ENCODE peak calls at places on chromosomes 11 and 22, in six cellular contexts. One of them, this sample, is unnamed.

GRCh38 chr11:32427935-32428664 is 7.2 kb downstream of the WT1 start:
- DNase-seq in lower leg skin: no peak
- DNase-seq in cardiac muscle cell: no peak
- DNase-seq in progenitor cell of endocrine pancreas: no peak
- DNase-seq in gastrocnemius medialis: no peak
- DNase-seq in psoas muscle: no peak
- DNase-seq in this sample: peak; percentile 7

GRCh38 chr11:116035972-116036371 is 531.8 kb upstream of the CADM1 start:
- DNase-seq in lower leg skin: no peak
- DNase-seq in cardiac muscle cell: no peak
- DNase-seq in progenitor cell of endocrine pancreas: no peak
- DNase-seq in gastrocnemius medialis: no peak
- DNase-seq in psoas muscle: no peak
- DNase-seq in this sample: no peak

GRCh38 chr11:16096336-16096735 is 260.0 kb downstream of the SOX6 start:
- DNase-seq in lower leg skin: no peak
- DNase-seq in cardiac muscle cell: no peak
- DNase-seq in progenitor cell of endocrine pancreas: no peak
- DNase-seq in gastrocnemius medialis: no peak
- DNase-seq in psoas muscle: no peak
- DNase-seq in this sample: no peak

GRCh38 chr11:117520966-117521365 is 193.3 kb downstream of the CEP164 start:
- DNase-seq in lower leg skin: no peak
- DNase-seq in cardiac muscle cell: no peak
- DNase-seq in progenitor cell of endocrine pancreas: no peak
- DNase-seq in gastrocnemius medialis: no peak
- DNase-seq in psoas muscle: no peak
- DNase-seq in this sample: no peak

GRCh38 chr11:68938816-68939582 is 35.3 kb downstream of the IGHMBP2 start:
- DNase-seq in lower leg skin: no peak
- DNase-seq in cardiac muscle cell: no peak
- DNase-seq in progenitor cell of endocrine pancreas: no peak
- DNase-seq in gastrocnemius medialis: no peak
- DNase-seq in psoas muscle: no peak
- DNase-seq in this sample: no peak

GRCh38 chr11:115222218-115222862 is 281.9 kb downstream of the CADM1 start:
- DNase-seq in lower leg skin: no peak
- DNase-seq in cardiac muscle cell: no peak
- DNase-seq in progenitor cell of endocrine pancreas: no peak
- DNase-seq in gastrocnemius medialis: no peak
- DNase-seq in psoas muscle: no peak
- DNase-seq in this sample: no peak

GRCh38 chr11:79342686-79343085 is 98.1 kb downstream of the TENM4 start:
- DNase-seq in lower leg skin: no peak
- DNase-seq in cardiac muscle cell: no peak
- DNase-seq in progenitor cell of endocrine pancreas: no peak
- DNase-seq in gastrocnemius medialis: no peak
- DNase-seq in psoas muscle: no peak
- DNase-seq in this sample: no peak

GRCh38 chr22:19998991-19999820 is 17.4 kb downstream of the ARVCF start:
- DNase-seq in lower leg skin: no peak
- DNase-seq in cardiac muscle cell: no peak
- DNase-seq in progenitor cell of endocrine pancreas: no peak
- DNase-seq in gastrocnemius medialis: no peak
- DNase-seq in psoas muscle: peak; percentile 46
- DNase-seq in this sample: no peak

GRCh38 chr11:35983965-35984364 is 40.1 kb downstream of the LDLRAD3 start:
- DNase-seq in lower leg skin: no peak
- DNase-seq in cardiac muscle cell: no peak
- DNase-seq in progenitor cell of endocrine pancreas: no peak
- DNase-seq in gastrocnemius medialis: no peak
- DNase-seq in psoas muscle: no peak
- DNase-seq in this sample: no peak

GRCh38 chr22:35538801-35539321 is 1.8 kb upstream of the RASD2 start:
- DNase-seq in lower leg skin: no peak
- DNase-seq in cardiac muscle cell: peak; percentile 38
- DNase-seq in progenitor cell of endocrine pancreas: peak; percentile 24
- DNase-seq in gastrocnemius medialis: peak; percentile 30
- DNase-seq in psoas muscle: no peak
- DNase-seq in this sample: peak; percentile 63

GRCh38 chr11:123132881-123133280 is 62.2 kb downstream of the CLMP start:
- DNase-seq in lower leg skin: no peak
- DNase-seq in cardiac muscle cell: no peak
- DNase-seq in progenitor cell of endocrine pancreas: no peak
- DNase-seq in gastrocnemius medialis: no peak
- DNase-seq in psoas muscle: no peak
- DNase-seq in this sample: no peak

GRCh38 chr11:36233226-36233625 is 56.0 kb downstream of the COMMD9 start:
- DNase-seq in lower leg skin: no peak
- DNase-seq in cardiac muscle cell: no peak
- DNase-seq in progenitor cell of endocrine pancreas: no peak
- DNase-seq in gastrocnemius medialis: no peak
- DNase-seq in psoas muscle: no peak
- DNase-seq in this sample: no peak

GRCh38 chr11:45444796-45445195 is 158.7 kb upstream of the SYT13 start:
- DNase-seq in lower leg skin: no peak
- DNase-seq in cardiac muscle cell: no peak
- DNase-seq in progenitor cell of endocrine pancreas: no peak
- DNase-seq in gastrocnemius medialis: no peak
- DNase-seq in psoas muscle: no peak
- DNase-seq in this sample: no peak

GRCh38 chr11:6297831-6298230 is 22.5 kb downstream of the CAVIN3 start:
- DNase-seq in lower leg skin: no peak
- DNase-seq in cardiac muscle cell: no peak
- DNase-seq in progenitor cell of endocrine pancreas: no peak
- DNase-seq in gastrocnemius medialis: no peak
- DNase-seq in psoas muscle: no peak
- DNase-seq in this sample: no peak

GRCh38 chr11:7098235-7098832 is 9.5 kb downstream of the RBMXL2 start:
- DNase-seq in lower leg skin: no peak
- DNase-seq in cardiac muscle cell: peak; percentile 70
- DNase-seq in progenitor cell of endocrine pancreas: no peak
- DNase-seq in gastrocnemius medialis: no peak
- DNase-seq in psoas muscle: no peak
- DNase-seq in this sample: peak; percentile 17

GRCh38 chr11:134393638-134394037 is 18.4 kb downstream of the B3GAT1 start:
- DNase-seq in lower leg skin: no peak
- DNase-seq in cardiac muscle cell: peak; percentile 42
- DNase-seq in progenitor cell of endocrine pancreas: no peak
- DNase-seq in gastrocnemius medialis: no peak
- DNase-seq in psoas muscle: no peak
- DNase-seq in this sample: peak; percentile 31

GRCh38 chr22:31533391-31533790 is 37.1 kb downstream of the SFI1 start:
- DNase-seq in lower leg skin: no peak
- DNase-seq in cardiac muscle cell: no peak
- DNase-seq in progenitor cell of endocrine pancreas: no peak
- DNase-seq in gastrocnemius medialis: no peak
- DNase-seq in psoas muscle: no peak
- DNase-seq in this sample: no peak

GRCh38 chr11:77559686-77560425 is 29.9 kb upstream of the AQP11 start:
- DNase-seq in lower leg skin: no peak
- DNase-seq in cardiac muscle cell: no peak
- DNase-seq in progenitor cell of endocrine pancreas: no peak
- DNase-seq in gastrocnemius medialis: no peak
- DNase-seq in psoas muscle: no peak
- DNase-seq in this sample: no peak

GRCh38 chr11:126608626-126609010 is 253.1 kb downstream of the ST3GAL4 start:
- DNase-seq in lower leg skin: no peak
- DNase-seq in cardiac muscle cell: no peak
- DNase-seq in progenitor cell of endocrine pancreas: no peak
- DNase-seq in gastrocnemius medialis: no peak
- DNase-seq in psoas muscle: no peak
- DNase-seq in this sample: no peak

GRCh38 chr22:44454113-44454769 is 43.8 kb downstream of the RTL6 start:
- DNase-seq in lower leg skin: peak; percentile 77
- DNase-seq in cardiac muscle cell: no peak
- DNase-seq in progenitor cell of endocrine pancreas: no peak
- DNase-seq in gastrocnemius medialis: no peak
- DNase-seq in psoas muscle: no peak
- DNase-seq in this sample: no peak

GRCh38 chr22:21044931-21045584 is 688 bp upstream of the LRRC74B start:
- DNase-seq in lower leg skin: no peak
- DNase-seq in cardiac muscle cell: no peak
- DNase-seq in progenitor cell of endocrine pancreas: no peak
- DNase-seq in gastrocnemius medialis: peak; percentile 73
- DNase-seq in psoas muscle: peak; percentile 86
- DNase-seq in this sample: no peak

GRCh38 chr11:110362916-110363574 is 66.6 kb upstream of the RDX start:
- DNase-seq in lower leg skin: no peak
- DNase-seq in cardiac muscle cell: peak; percentile 28
- DNase-seq in progenitor cell of endocrine pancreas: no peak
- DNase-seq in gastrocnemius medialis: no peak
- DNase-seq in psoas muscle: no peak
- DNase-seq in this sample: peak; percentile 54

GRCh38 chr11:95993438-95994339 is 69.8 kb upstream of the MTMR2 start:
- DNase-seq in lower leg skin: no peak
- DNase-seq in cardiac muscle cell: no peak
- DNase-seq in progenitor cell of endocrine pancreas: no peak
- DNase-seq in gastrocnemius medialis: no peak
- DNase-seq in psoas muscle: no peak
- DNase-seq in this sample: no peak

GRCh38 chr11:9759519-9760179 is 95.8 kb downstream of the SWAP70 start:
- DNase-seq in lower leg skin: peak; percentile 99
- DNase-seq in cardiac muscle cell: no peak
- DNase-seq in progenitor cell of endocrine pancreas: no peak
- DNase-seq in gastrocnemius medialis: peak; percentile 90
- DNase-seq in psoas muscle: peak; percentile 92
- DNase-seq in this sample: no peak

GRCh38 chr11:71285111-71285510 is 32.7 kb upstream of the SHANK2 start:
- DNase-seq in lower leg skin: peak; percentile 74
- DNase-seq in cardiac muscle cell: no peak
- DNase-seq in progenitor cell of endocrine pancreas: no peak
- DNase-seq in gastrocnemius medialis: no peak
- DNase-seq in psoas muscle: no peak
- DNase-seq in this sample: no peak

GRCh38 chr11:88359529-88359928 is 22.0 kb upstream of the CTSC start:
- DNase-seq in lower leg skin: no peak
- DNase-seq in cardiac muscle cell: no peak
- DNase-seq in progenitor cell of endocrine pancreas: no peak
- DNase-seq in gastrocnemius medialis: no peak
- DNase-seq in psoas muscle: no peak
- DNase-seq in this sample: no peak

GRCh38 chr11:119000906-119001305 is 3.0 kb downstream of the CENATAC start:
- DNase-seq in lower leg skin: no peak
- DNase-seq in cardiac muscle cell: no peak
- DNase-seq in progenitor cell of endocrine pancreas: no peak
- DNase-seq in gastrocnemius medialis: no peak
- DNase-seq in psoas muscle: no peak
- DNase-seq in this sample: no peak

DNA sequence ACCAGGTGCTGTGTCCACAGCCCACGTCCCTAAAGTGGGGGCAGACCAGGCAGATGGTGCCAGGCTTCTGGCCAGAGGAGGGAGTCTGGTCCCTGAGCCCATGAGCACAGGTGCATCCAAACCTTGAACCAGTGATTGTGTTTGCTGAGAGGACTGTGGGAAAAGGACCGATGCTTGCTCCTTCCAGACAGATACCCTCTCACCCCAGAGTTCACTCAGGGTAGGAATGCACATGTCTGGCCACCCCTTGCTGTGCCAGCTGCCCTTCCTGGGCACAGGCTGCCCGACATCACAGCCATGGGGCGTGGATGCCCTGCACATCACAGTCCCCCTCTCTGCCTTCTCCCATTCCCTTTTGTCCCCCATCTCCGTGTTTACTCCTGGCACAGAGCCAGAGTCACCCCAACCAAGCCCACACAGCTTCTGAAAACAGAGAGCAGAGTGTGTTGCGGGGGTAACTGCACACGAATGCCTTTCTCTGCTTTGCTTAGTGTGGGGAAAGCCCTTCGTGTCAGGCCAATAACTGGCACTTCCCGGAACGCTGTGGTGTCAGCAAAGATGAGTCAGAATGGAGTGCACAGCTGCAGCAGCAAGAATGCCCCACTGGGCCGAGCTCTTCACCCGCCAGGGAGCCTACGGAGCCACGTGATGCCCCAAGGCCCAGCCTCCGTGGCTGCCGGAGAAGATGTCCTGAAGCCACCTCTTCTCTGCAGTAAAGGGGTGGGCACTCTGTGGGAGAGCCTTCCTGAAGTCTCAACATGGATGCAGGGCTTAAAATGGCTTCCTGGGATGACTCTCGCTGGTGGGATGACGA is 7.6 kb downstream of the CARS1 start:
- DNase-seq in lower leg skin: peak; percentile 96
- DNase-seq in cardiac muscle cell: no peak
- DNase-seq in progenitor cell of endocrine pancreas: no peak
- DNase-seq in gastrocnemius medialis: peak; percentile 95
- DNase-seq in psoas muscle: peak; percentile 95
- DNase-seq in this sample: no peak
- TF ChIP-seq CTCF in lower leg skin: no peak
- TF ChIP-seq CTCF in cardiac muscle cell: peak; percentile 41
- TF ChIP-seq CTCF in progenitor cell of endocrine pancreas: no peak
- TF ChIP-seq CTCF in gastrocnemius medialis: peak; percentile 15
- TF ChIP-seq CTCF in psoas muscle: peak; percentile 12
- TF ChIP-seq CTCF in this sample: no peak

GRCh38 chr11:20874358-20874757 is 205.0 kb downstream of the NELL1 start:
- DNase-seq in lower leg skin: no peak
- DNase-seq in cardiac muscle cell: no peak
- DNase-seq in progenitor cell of endocrine pancreas: no peak
- DNase-seq in gastrocnemius medialis: no peak
- DNase-seq in psoas muscle: no peak
- DNase-seq in this sample: no peak

GRCh38 chr11:20876738-20877137 is 207.4 kb downstream of the NELL1 start:
- DNase-seq in lower leg skin: no peak
- DNase-seq in cardiac muscle cell: no peak
- DNase-seq in progenitor cell of endocrine pancreas: no peak
- DNase-seq in gastrocnemius medialis: no peak
- DNase-seq in psoas muscle: no peak
- DNase-seq in this sample: no peak

GRCh38 chr11:20873054-20873453 is 203.7 kb downstream of the NELL1 start:
- DNase-seq in lower leg skin: no peak
- DNase-seq in cardiac muscle cell: peak; percentile 64
- DNase-seq in progenitor cell of endocrine pancreas: peak; percentile 19
- DNase-seq in gastrocnemius medialis: no peak
- DNase-seq in psoas muscle: no peak
- DNase-seq in this sample: peak; percentile 61
- TF ChIP-seq CTCF in lower leg skin: no peak
- TF ChIP-seq CTCF in cardiac muscle cell: no peak
- TF ChIP-seq CTCF in progenitor cell of endocrine pancreas: peak; percentile 71
- TF ChIP-seq CTCF in gastrocnemius medialis: no peak
- TF ChIP-seq CTCF in psoas muscle: no peak
- TF ChIP-seq CTCF in this sample: peak; percentile 42

DNA sequence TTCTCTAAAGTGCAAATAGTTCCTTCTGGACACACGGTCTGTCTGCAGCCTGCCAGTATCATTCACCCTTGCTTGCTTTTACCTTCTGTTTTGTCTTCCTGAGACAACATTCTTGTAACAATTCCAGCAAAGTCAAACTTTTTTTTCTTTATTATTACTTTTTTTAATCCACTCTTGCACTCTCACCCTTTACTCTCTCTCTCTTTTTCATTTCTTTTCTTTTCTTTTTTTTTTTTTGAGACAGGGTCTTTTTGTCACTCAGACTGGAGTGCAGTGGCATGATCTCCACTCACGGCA is 53.7 kb downstream of the MCHR1 start:
- DNase-seq in lower leg skin: no peak
- DNase-seq in cardiac muscle cell: no peak
- DNase-seq in progenitor cell of endocrine pancreas: no peak
- DNase-seq in gastrocnemius medialis: no peak
- DNase-seq in psoas muscle: no peak
- DNase-seq in this sample: no peak
- TF ChIP-seq CTCF in lower leg skin: no peak
- TF ChIP-seq CTCF in cardiac muscle cell: no peak
- TF ChIP-seq CTCF in progenitor cell of endocrine pancreas: no peak
- TF ChIP-seq CTCF in gastrocnemius medialis: no peak
- TF ChIP-seq CTCF in psoas muscle: no peak
- TF ChIP-seq CTCF in this sample: no peak

GRCh38 chr22:49923445-49923844 is 5.0 kb downstream of the CRELD2 start:
- DNase-seq in lower leg skin: no peak
- DNase-seq in cardiac muscle cell: no peak
- DNase-seq in progenitor cell of endocrine pancreas: no peak
- DNase-seq in gastrocnemius medialis: no peak
- DNase-seq in psoas muscle: no peak
- DNase-seq in this sample: no peak
- TF ChIP-seq CTCF in lower leg skin: no peak
- TF ChIP-seq CTCF in cardiac muscle cell: no peak
- TF ChIP-seq CTCF in progenitor cell of endocrine pancreas: no peak
- TF ChIP-seq CTCF in gastrocnemius medialis: no peak
- TF ChIP-seq CTCF in psoas muscle: no peak
- TF ChIP-seq CTCF in this sample: no peak